ENCODE peak calls at places on chromosomes 11 and 22, in ten cellular contexts. One of them, this sample, is unnamed.

GRCh38 chr11:115100706-115101105 is 403.5 kb downstream of the CADM1 start:
- DNase-seq in stimulated activated CD4-positive, alpha-beta T cell treated with anti-CD3 and anti-CD28 coated beads, Interleukin-2, amount 100 ng/mL, for 24 hours: no peak
- DNase-seq in A172: no peak
- DNase-seq in AG10803: no peak
- DNase-seq in H1: no peak
- DNase-seq in stimulated activated effector memory CD8-positive, alpha-beta T cell treated with anti-CD3 and anti-CD28 coated beads, Interleukin-12 subunit alpha, Interleukin-12 subunit beta, amount 100 ng/mL, for 72 hours: no peak
- DNase-seq in COR-L47: no peak
- DNase-seq in NAMALWA: no peak
- DNase-seq in AG20443: no peak
- DNase-seq in NCI-H774: no peak
- DNase-seq in this sample: no peak

GRCh38 chr22:49676230-49676629 is 151.4 kb downstream of the BRD1 start:
- DNase-seq in stimulated activated CD4-positive, alpha-beta T cell treated with anti-CD3 and anti-CD28 coated beads, Interleukin-2, amount 100 ng/mL, for 24 hours: no peak
- DNase-seq in A172: no peak
- DNase-seq in AG10803: no peak
- DNase-seq in H1: peak
- DNase-seq in stimulated activated effector memory CD8-positive, alpha-beta T cell treated with anti-CD3 and anti-CD28 coated beads, Interleukin-12 subunit alpha, Interleukin-12 subunit beta, amount 100 ng/mL, for 72 hours: no peak
- DNase-seq in COR-L47: no peak
- DNase-seq in NAMALWA: no peak
- DNase-seq in AG20443: no peak
- DNase-seq in NCI-H774: no peak
- DNase-seq in this sample: no peak

GRCh38 chr11:70901951-70902521 is 350.3 kb downstream of the SHANK2 start:
- DNase-seq in stimulated activated CD4-positive, alpha-beta T cell treated with anti-CD3 and anti-CD28 coated beads, Interleukin-2, amount 100 ng/mL, for 24 hours: no peak
- DNase-seq in A172: no peak
- DNase-seq in AG10803: no peak
- DNase-seq in H1: no peak
- DNase-seq in stimulated activated effector memory CD8-positive, alpha-beta T cell treated with anti-CD3 and anti-CD28 coated beads, Interleukin-12 subunit alpha, Interleukin-12 subunit beta, amount 100 ng/mL, for 72 hours: no peak
- DNase-seq in COR-L47: no peak
- DNase-seq in NAMALWA: no peak
- DNase-seq in AG20443: no peak
- DNase-seq in NCI-H774: no peak
- DNase-seq in this sample: no peak

GRCh38 chr11:36034572-36035331 is 90.9 kb downstream of the LDLRAD3 start:
- DNase-seq in stimulated activated CD4-positive, alpha-beta T cell treated with anti-CD3 and anti-CD28 coated beads, Interleukin-2, amount 100 ng/mL, for 24 hours: no peak
- DNase-seq in A172: peak
- DNase-seq in AG10803: peak
- DNase-seq in H1: no peak
- DNase-seq in stimulated activated effector memory CD8-positive, alpha-beta T cell treated with anti-CD3 and anti-CD28 coated beads, Interleukin-12 subunit alpha, Interleukin-12 subunit beta, amount 100 ng/mL, for 72 hours: no peak
- DNase-seq in COR-L47: no peak
- DNase-seq in NAMALWA: no peak
- DNase-seq in AG20443: peak
- DNase-seq in NCI-H774: no peak
- DNase-seq in this sample: no peak

GRCh38 chr11:43503417-43503816 is 144.7 kb downstream of the TTC17 start:
- DNase-seq in stimulated activated CD4-positive, alpha-beta T cell treated with anti-CD3 and anti-CD28 coated beads, Interleukin-2, amount 100 ng/mL, for 24 hours: no peak
- DNase-seq in A172: no peak
- DNase-seq in AG10803: no peak
- DNase-seq in H1: peak
- DNase-seq in stimulated activated effector memory CD8-positive, alpha-beta T cell treated with anti-CD3 and anti-CD28 coated beads, Interleukin-12 subunit alpha, Interleukin-12 subunit beta, amount 100 ng/mL, for 72 hours: no peak
- DNase-seq in COR-L47: no peak
- DNase-seq in NAMALWA: peak
- DNase-seq in AG20443: no peak
- DNase-seq in NCI-H774: no peak
- DNase-seq in this sample: no peak

GRCh38 chr11:71221851-71222250 is 30.5 kb downstream of the SHANK2 start:
- DNase-seq in stimulated activated CD4-positive, alpha-beta T cell treated with anti-CD3 and anti-CD28 coated beads, Interleukin-2, amount 100 ng/mL, for 24 hours: no peak
- DNase-seq in A172: no peak
- DNase-seq in AG10803: no peak
- DNase-seq in H1: no peak
- DNase-seq in stimulated activated effector memory CD8-positive, alpha-beta T cell treated with anti-CD3 and anti-CD28 coated beads, Interleukin-12 subunit alpha, Interleukin-12 subunit beta, amount 100 ng/mL, for 72 hours: no peak
- DNase-seq in COR-L47: no peak
- DNase-seq in NAMALWA: no peak
- DNase-seq in AG20443: no peak
- DNase-seq in NCI-H774: no peak
- DNase-seq in this sample: no peak

GRCh38 chr22:39205344-39206021 is 39.3 kb downstream of the PDGFB start:
- DNase-seq in stimulated activated CD4-positive, alpha-beta T cell treated with anti-CD3 and anti-CD28 coated beads, Interleukin-2, amount 100 ng/mL, for 24 hours: no peak
- DNase-seq in A172: peak
- DNase-seq in AG10803: peak
- DNase-seq in H1: no peak
- DNase-seq in stimulated activated effector memory CD8-positive, alpha-beta T cell treated with anti-CD3 and anti-CD28 coated beads, Interleukin-12 subunit alpha, Interleukin-12 subunit beta, amount 100 ng/mL, for 72 hours: peak
- DNase-seq in COR-L47: no peak
- DNase-seq in NAMALWA: no peak
- DNase-seq in AG20443: peak
- DNase-seq in NCI-H774: no peak
- DNase-seq in this sample: no peak

GRCh38 chr11:45341379-45341778 is 55.2 kb upstream of the SYT13 start:
- DNase-seq in stimulated activated CD4-positive, alpha-beta T cell treated with anti-CD3 and anti-CD28 coated beads, Interleukin-2, amount 100 ng/mL, for 24 hours: no peak
- DNase-seq in A172: no peak
- DNase-seq in AG10803: no peak
- DNase-seq in H1: peak
- DNase-seq in stimulated activated effector memory CD8-positive, alpha-beta T cell treated with anti-CD3 and anti-CD28 coated beads, Interleukin-12 subunit alpha, Interleukin-12 subunit beta, amount 100 ng/mL, for 72 hours: no peak
- DNase-seq in COR-L47: no peak
- DNase-seq in NAMALWA: no peak
- DNase-seq in AG20443: no peak
- DNase-seq in NCI-H774: no peak
- DNase-seq in this sample: no peak

GRCh38 chr22:45263790-45264269 is 20.9 kb upstream of the UPK3A start:
- DNase-seq in stimulated activated CD4-positive, alpha-beta T cell treated with anti-CD3 and anti-CD28 coated beads, Interleukin-2, amount 100 ng/mL, for 24 hours: no peak
- DNase-seq in A172: peak
- DNase-seq in AG10803: peak
- DNase-seq in H1: peak
- DNase-seq in stimulated activated effector memory CD8-positive, alpha-beta T cell treated with anti-CD3 and anti-CD28 coated beads, Interleukin-12 subunit alpha, Interleukin-12 subunit beta, amount 100 ng/mL, for 72 hours: no peak
- DNase-seq in COR-L47: no peak
- DNase-seq in NAMALWA: no peak
- DNase-seq in AG20443: peak
- DNase-seq in NCI-H774: no peak
- DNase-seq in this sample: peak

GRCh38 chr11:64001552-64002427 is 15.6 kb downstream of the OTUB1 start:
- DNase-seq in stimulated activated CD4-positive, alpha-beta T cell treated with anti-CD3 and anti-CD28 coated beads, Interleukin-2, amount 100 ng/mL, for 24 hours: no peak
- DNase-seq in A172: no peak
- DNase-seq in AG10803: no peak
- DNase-seq in H1: no peak
- DNase-seq in stimulated activated effector memory CD8-positive, alpha-beta T cell treated with anti-CD3 and anti-CD28 coated beads, Interleukin-12 subunit alpha, Interleukin-12 subunit beta, amount 100 ng/mL, for 72 hours: no peak
- DNase-seq in COR-L47: no peak
- DNase-seq in NAMALWA: peak
- DNase-seq in AG20443: no peak
- DNase-seq in NCI-H774: no peak
- DNase-seq in this sample: peak

GRCh38 chr11:14384338-14384737 is 25.4 kb upstream of the RRAS2 start:
- DNase-seq in stimulated activated CD4-positive, alpha-beta T cell treated with anti-CD3 and anti-CD28 coated beads, Interleukin-2, amount 100 ng/mL, for 24 hours: no peak
- DNase-seq in A172: no peak
- DNase-seq in AG10803: peak
- DNase-seq in H1: no peak
- DNase-seq in stimulated activated effector memory CD8-positive, alpha-beta T cell treated with anti-CD3 and anti-CD28 coated beads, Interleukin-12 subunit alpha, Interleukin-12 subunit beta, amount 100 ng/mL, for 72 hours: no peak
- DNase-seq in COR-L47: no peak
- DNase-seq in NAMALWA: no peak
- DNase-seq in AG20443: peak
- DNase-seq in NCI-H774: no peak
- DNase-seq in this sample: no peak

This sample was measured in left ventricle myocardium inferior.